ENCODE peak calls at places on chromosomes 4 and X, in seven cellular contexts. S is psoas muscle, R is astrocyte, B is stomach, N is upper lobe of left lung, Q is keratinocyte, D is IMR-90. M is an unnamed sample.

GRCh38 chr4:169159614-169160013 is 111.1 kb downstream of the SH3RF1 start:
- DNase-seq in S (no peak), R (peak; percentile 88), B (no peak), N (no peak), Q (no peak), D (peak; percentile 76), M (no peak)

GRCh38 chr4:54439831-54440243 is 210.7 kb downstream of the PDGFRA start:
- DNase-seq in S (peak; percentile 52), R (peak; percentile 48), B (no peak), N (peak; percentile 56), Q (no peak), D (peak; percentile 41), M (peak; percentile 17)

GRCh38 chr4:58617226-58617625 is 1507.0 kb upstream of the IGFBP7 start:
- DNase-seq in S (no peak), R (no peak), B (no peak), N (no peak), Q (no peak), D (no peak), M (no peak)

GRCh38 chrX:125778256-125778655 is 387.8 kb downstream of the DCAF12L2 start:
- DNase-seq in S (no peak), R (no peak), B (no peak), N (no peak), Q (no peak), D (no peak), M (no peak)

GRCh38 chr4:150582881-150583286 is 933 bp downstream of the MAB21L2 start:
- DNase-seq in S (peak; percentile 51), R (peak; percentile 19), B (no peak), N (no peak), Q (no peak), D (peak; percentile 51), M (no peak)

GRCh38 chr4:183444953-183445543 is 612 bp downstream of the CDKN2AIP start:
- DNase-seq in S (no peak), R (no peak), B (peak; percentile 46), N (peak; percentile 63), Q (no peak), D (no peak), M (peak; percentile 45)

GRCh38 chr4:55635282-55635681 is 816 bp downstream of the NMU start:
- DNase-seq in S (no peak), R (no peak), B (no peak), N (no peak), Q (no peak), D (no peak), M (no peak)

GRCh38 chr4:78432896-78433295 is 118.7 kb upstream of the ANXA3 start:
- DNase-seq in S (no peak), R (peak; percentile 61), B (no peak), N (no peak), Q (no peak), D (peak; percentile 1), M (no peak)

GRCh38 chr4:184330008-184330400 is 112.3 kb upstream of the ENPP6 start:
- DNase-seq in S (peak; percentile 64), R (peak; percentile 29), B (no peak), N (peak; percentile 62), Q (no peak), D (peak; percentile 40), M (peak; percentile 28)

GRCh38 chr4:167032876-167033275 is 201.4 kb downstream of the SPOCK3 start:
- DNase-seq in S (no peak), R (peak; percentile 16), B (no peak), N (no peak), Q (peak; percentile 23), D (peak; percentile 39), M (no peak)

GRCh38 chrX:13463608-13464007 is 105.8 kb upstream of the EGFL6 start:
- DNase-seq in S (peak; percentile 56), R (peak; percentile 93), B (no peak), N (peak; percentile 63), Q (no peak), D (peak; percentile 98), M (peak; percentile 38)

GRCh38 chrX:110402091-110402854 is 43.6 kb downstream of the RTL9 start:
- DNase-seq in S (peak; percentile 66), R (peak; percentile 65), B (no peak), N (no peak), Q (no peak), D (peak; percentile 74), M (peak; percentile 34)

GRCh38 chr4:96784336-96784735 is 944.4 kb downstream of the PDHA2 start:
- DNase-seq in S (no peak), R (no peak), B (no peak), N (no peak), Q (no peak), D (no peak), M (no peak)

GRCh38 chr4:96407651-96408342 is 567.9 kb downstream of the PDHA2 start:
- DNase-seq in S (no peak), R (no peak), B (no peak), N (no peak), Q (no peak), D (no peak), M (no peak)

GRCh38 chr4:45482346-45482745 is 641.5 kb downstream of the GABRG1 start:
- DNase-seq in S (no peak), R (no peak), B (no peak), N (no peak), Q (no peak), D (no peak), M (no peak)

GRCh38 chr4:105181259-105181658 is 34.6 kb downstream of the TET2 start:
- DNase-seq in S (no peak), R (no peak), B (no peak), N (no peak), Q (no peak), D (no peak), M (no peak)

DNA sequence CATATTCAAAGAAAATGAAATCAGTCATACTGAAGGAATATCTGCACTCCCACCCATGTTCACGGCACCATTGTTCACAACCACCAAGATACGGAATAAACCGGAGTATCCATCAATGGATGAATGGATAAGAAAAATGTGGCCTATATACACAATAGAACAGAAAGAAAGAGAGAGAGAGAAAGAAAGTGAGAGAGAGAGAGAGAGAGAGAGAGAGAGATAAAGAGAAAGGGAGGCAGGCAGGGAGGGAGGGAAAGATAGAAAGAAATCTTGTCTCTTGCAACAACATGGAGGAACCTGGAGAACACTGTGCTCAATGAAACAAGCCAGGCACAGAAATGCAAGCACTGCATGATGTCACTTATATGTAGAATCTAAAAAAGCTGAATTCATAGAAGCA is 52.4 kb downstream of the ANKRD17 start:
- DNase-seq in S (no peak), R (no peak), B (no peak), N (no peak), Q (no peak), D (no peak), M (no peak)
- H3K9me3 ChIP-seq in S (peaks cover 5% of the 10 kb centered on the region), R (no peaks in the 10 kb centered on the region), B (no peaks in the 10 kb centered on the region), N (no peaks in the 10 kb centered on the region), Q (no peaks in the 10 kb centered on the region), D (peaks cover 5% of the 10 kb centered on the region), M (peaks cover 41% of the 10 kb centered on the region)

GRCh38 chr4:152900395-152900794 is 35.7 kb upstream of the FHDC1 start:
- DNase-seq in S (no peak), R (no peak), B (no peak), N (no peak), Q (no peak), D (no peak), M (no peak)
- H3K4me1 ChIP-seq in S (peaks cover 6% of the 10 kb centered on the region), R (no peaks in the 10 kb centered on the region), B (no peaks in the 10 kb centered on the region), N (no peaks in the 10 kb centered on the region), Q (no peaks in the 10 kb centered on the region), D (peaks cover 2% of the 10 kb centered on the region), M (peaks cover 9% of the 10 kb centered on the region)

DNA sequence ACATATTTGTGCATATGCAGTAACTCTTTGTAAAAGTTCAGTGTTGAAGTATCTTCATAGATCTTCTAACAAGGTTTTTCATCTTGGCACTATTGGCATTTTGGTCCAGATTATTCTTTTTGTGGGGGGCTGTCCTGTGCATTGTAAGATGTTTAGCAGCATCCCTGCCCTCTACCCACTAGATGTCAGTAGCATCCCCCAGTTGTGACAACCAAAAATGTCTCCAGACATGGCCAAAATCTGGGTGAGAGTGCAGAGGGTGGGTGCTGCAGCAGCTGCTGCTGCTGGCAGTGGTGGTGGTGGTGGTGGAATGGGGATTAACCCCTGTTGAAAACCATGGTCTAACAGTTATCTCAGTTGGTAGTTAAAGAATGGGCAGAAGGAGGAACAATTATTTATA is 370.0 kb downstream of the GPAT3 start:
- DNase-seq in S (no peak), R (no peak), B (no peak), N (no peak), Q (no peak), D (no peak), M (no peak)
- TF ChIP-seq CTCF in S (no peak), R (no peak), B (no peak), N (no peak), Q (peak; percentile 21), D (peak; percentile 7), M (no peak)

GRCh38 chr4:132275583-132276121 is 873.4 kb upstream of the PCDH10 start:
- DNase-seq in S (no peak), R (no peak), B (no peak), N (no peak), Q (no peak), D (no peak), M (no peak)

GRCh38 chr4:132276989-132277388 is 872.1 kb upstream of the PCDH10 start:
- DNase-seq in S (no peak), R (no peak), B (no peak), N (no peak), Q (no peak), D (no peak), M (no peak)

GRCh38 chr4:132276185-132276584 is 872.9 kb upstream of the PCDH10 start:
- DNase-seq in S (no peak), R (no peak), B (no peak), N (no peak), Q (no peak), D (no peak), M (no peak)
- H3K9me3 ChIP-seq in S (no peaks in the 10 kb centered on the region), R (no peaks in the 10 kb centered on the region), B (no peaks in the 10 kb centered on the region), N (no peaks in the 10 kb centered on the region), Q (no peaks in the 10 kb centered on the region), D (no peaks in the 10 kb centered on the region), M (peaks cover 14% of the 10 kb centered on the region)

GRCh38 chr4:6752486-6752829 is 30.1 kb upstream of the KIAA0232 start:
- DNase-seq in S (no peak), R (no peak), B (no peak), N (no peak), Q (no peak), D (no peak), M (no peak)

GRCh38 chr4:6753103-6753560 is 29.4 kb upstream of the KIAA0232 start:
- DNase-seq in S (no peak), R (no peak), B (no peak), N (no peak), Q (no peak), D (no peak), M (no peak)

GRCh38 chr4:6755088-6755753 is 27.3 kb upstream of the KIAA0232 start:
- DNase-seq in S (peak; percentile 52), R (no peak), B (no peak), N (no peak), Q (no peak), D (no peak), M (no peak)

GRCh38 chr4:6753891-6754290 is 28.6 kb upstream of the KIAA0232 start:
- DNase-seq in S (no peak), R (no peak), B (no peak), N (no peak), Q (no peak), D (no peak), M (no peak)

DNA sequence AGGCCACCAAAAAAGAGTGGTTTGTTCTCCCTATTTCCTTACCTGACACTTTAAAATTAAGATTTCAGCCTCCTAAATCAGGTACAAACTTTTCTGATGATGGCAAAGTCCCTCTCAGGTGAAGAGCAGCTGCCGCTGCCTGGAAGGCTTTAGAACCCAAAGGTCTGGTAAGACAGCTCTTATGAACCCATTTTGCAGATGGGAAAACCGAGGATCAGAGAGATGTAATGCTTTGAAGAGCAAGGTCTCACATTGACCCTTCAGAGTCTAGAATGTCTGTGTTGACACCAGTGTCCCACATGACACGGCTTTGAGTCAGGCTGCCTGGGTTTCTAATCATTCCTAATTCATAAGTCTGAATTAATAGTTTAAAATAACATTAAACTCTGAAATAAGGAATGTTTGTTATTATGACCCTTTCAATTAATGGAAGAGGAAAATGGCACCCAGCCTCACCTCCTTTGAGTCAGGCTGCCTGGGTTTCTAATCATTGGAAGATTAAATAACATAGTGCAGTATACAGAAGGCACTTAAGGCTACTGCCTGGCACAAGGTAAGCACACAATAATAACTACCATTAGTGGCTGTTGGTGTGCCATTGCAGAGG is 27.9 kb upstream of the KIAA0232 start:
- DNase-seq in S (peak; percentile 3), R (no peak), B (no peak), N (no peak), Q (no peak), D (no peak), M (no peak)
- H3K4me1 ChIP-seq in S (peaks cover 2% of the 10 kb centered on the region), R (peaks cover 1% of the 10 kb centered on the region), B (peaks cover 35% of the 10 kb centered on the region), N (peaks cover 12% of the 10 kb centered on the region), Q (peaks cover 9% of the 10 kb centered on the region), D (peaks cover 3% of the 10 kb centered on the region), M (peaks cover 4% of the 10 kb centered on the region)

M was measured in left ventricle myocardium inferior.